ENCODE peak calls at places on chromosomes 6 and 20, in eight cellular contexts. Y is thyroid gland, L is IMR-90, A is mucosa of descending colon, N is left ventricle myocardium inferior, I is cardiac muscle cell, P is fibroblast of lung, R is nephron progenitor cell. H is an unnamed sample.

GRCh38 chr20:23299673-23300050 is 50.9 kb upstream of the NXT1 start:
- DNase-seq in Y (no peak), L (no peak), A (no peak), N (no peak), I (no peak), P (no peak), R (no peak), H (no peak)

GRCh38 chr20:50153153-50153499 is 397 bp downstream of the PEDS1 start:
- DNase-seq in Y (no peak), L (no peak), A (no peak), N (no peak), I (no peak), P (no peak), R (no peak), H (no peak)

GRCh38 chr6:45109551-45109950 is 218.6 kb upstream of the RUNX2 start:
- DNase-seq in Y (no peak), L (no peak), A (no peak), N (no peak), I (no peak), P (no peak), R (no peak), H (no peak)

GRCh38 chr20:53202781-53203180 is 230.6 kb downstream of the TSHZ2 start:
- DNase-seq in Y (no peak), L (no peak), A (no peak), N (no peak), I (no peak), P (peak; percentile 61), R (no peak), H (no peak)

GRCh38 chr20:47704746-47705496 is 80.4 kb downstream of the SULF2 start:
- DNase-seq in Y (no peak), L (no peak), A (no peak), N (peak; percentile 39), I (no peak), P (peak; percentile 61), R (no peak), H (no peak)

GRCh38 chr6:13191461-13191860 is 136.9 kb downstream of the TBC1D7 start:
- DNase-seq in Y (no peak), L (no peak), A (no peak), N (no peak), I (no peak), P (no peak), R (no peak), H (no peak)

GRCh38 chr20:62367136-62367482 is at the start of gene LAMA5:
- DNase-seq in Y (peak; percentile 75), L (no peak), A (no peak), N (peak; percentile 72), I (peak; percentile 87), P (peak; percentile 35), R (peak; percentile 82), H (peak; percentile 62)

GRCh38 chr6:56091159-56091869 is 156.1 kb downstream of the COL21A1 start:
- DNase-seq in Y (no peak), L (peak; percentile 85), A (no peak), N (no peak), I (peak; percentile 10), P (peak; percentile 96), R (no peak), H (no peak)

GRCh38 chr6:32195652-32195901 is 3.1 kb upstream of the GPSM3 start:
- DNase-seq in Y (peak; percentile 100), L (peak; percentile 99), A (peak; percentile 100), N (peak; percentile 100), I (peak; percentile 100), P (peak; percentile 100), R (peak; percentile 100), H (peak; percentile 100)

GRCh38 chr6:32194825-32195651 is 2.6 kb upstream of the GPSM3 start:
- DNase-seq in Y (no peak), L (peak; percentile 62), A (no peak), N (no peak), I (peak; percentile 38), P (peak; percentile 45), R (no peak), H (peak; percentile 74)

GRCh38 chr6:32194388-32194787 is 1.9 kb upstream of the GPSM3 start:
- DNase-seq in Y (no peak), L (no peak), A (no peak), N (no peak), I (no peak), P (no peak), R (no peak), H (no peak)

GRCh38 chr6:32196682-32197616 is 4.5 kb upstream of the GPSM3 start:
- DNase-seq in Y (no peak), L (peak; percentile 12), A (peak; percentile 70), N (peak; percentile 55), I (no peak), P (peak; percentile 19), R (no peak), H (peak; percentile 74)

GRCh38 chr6:32195902-32196681 is 3.6 kb upstream of the GPSM3 start:
- DNase-seq in Y (peak; percentile 83), L (peak; percentile 88), A (peak; percentile 95), N (peak; percentile 92), I (peak; percentile 76), P (peak; percentile 91), R (peak; percentile 80), H (peak; percentile 97)
- TF ChIP-seq CTCF in Y (no peak), L (no peak), A (no peak), N (no peak), I (no peak), P (no peak), R (no peak), H (no peak)

GRCh38 chr20:36507746-36508145 is 33.6 kb upstream of the MYL9 start:
- DNase-seq in Y (no peak), L (no peak), A (no peak), N (no peak), I (no peak), P (no peak), R (no peak), H (no peak)

GRCh38 chr20:36501367-36502006 is 39.8 kb upstream of the MYL9 start:
- DNase-seq in Y (no peak), L (no peak), A (no peak), N (no peak), I (no peak), P (no peak), R (no peak), H (no peak)

GRCh38 chr20:36504295-36504694 is 37.0 kb upstream of the MYL9 start:
- DNase-seq in Y (no peak), L (no peak), A (no peak), N (no peak), I (no peak), P (no peak), R (no peak), H (no peak)

DNA sequence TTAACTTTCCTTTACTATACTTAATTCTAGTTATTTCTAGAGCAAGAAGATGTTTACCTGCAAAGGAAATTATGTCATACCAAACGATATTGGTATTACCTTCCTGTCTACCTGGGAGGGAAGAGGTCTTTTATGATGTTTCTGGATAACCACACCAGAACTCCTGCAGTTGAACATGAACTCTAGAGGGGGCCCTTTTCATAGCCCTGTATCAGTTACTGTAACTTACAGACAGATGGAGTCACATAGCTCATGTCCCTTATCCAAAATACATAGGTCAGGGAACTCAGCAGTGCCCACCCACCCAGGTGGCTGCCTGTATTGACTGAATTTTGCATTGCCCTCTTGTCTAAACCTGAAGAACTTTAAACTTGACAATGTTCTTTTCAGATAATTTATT is 35.1 kb upstream of the MYL9 start:
- DNase-seq in Y (no peak), L (no peak), A (no peak), N (no peak), I (peak; percentile 39), P (no peak), R (no peak), H (no peak)
- TF ChIP-seq CTCF in Y (no peak), L (peak; percentile 38), A (no peak), N (peak; percentile 39), I (peak; percentile 41), P (peak; percentile 27), R (no peak), H (peak; percentile 43)

GRCh38 chr6:34970962-34971361 is 81.9 kb downstream of the ANKS1A start:
- DNase-seq in Y (no peak), L (peak; percentile 85), A (no peak), N (no peak), I (no peak), P (peak; percentile 37), R (no peak), H (no peak)

GRCh38 chr6:34970487-34970886 is 81.4 kb downstream of the ANKS1A start:
- DNase-seq in Y (no peak), L (peak; percentile 46), A (no peak), N (no peak), I (no peak), P (no peak), R (no peak), H (no peak)

GRCh38 chr6:34969662-34970265 is 80.7 kb downstream of the ANKS1A start:
- DNase-seq in Y (no peak), L (peak; percentile 70), A (no peak), N (no peak), I (no peak), P (peak; percentile 29), R (no peak), H (no peak)

GRCh38 chr6:34974249-34974642 is 85.2 kb downstream of the ANKS1A start:
- DNase-seq in Y (no peak), L (no peak), A (no peak), N (no peak), I (no peak), P (no peak), R (no peak), H (no peak)

GRCh38 chr6:34973547-34974248 is 84.6 kb downstream of the ANKS1A start:
- DNase-seq in Y (no peak), L (no peak), A (no peak), N (no peak), I (no peak), P (no peak), R (no peak), H (no peak)
- TF ChIP-seq CTCF in Y (no peak), L (no peak), A (no peak), N (peak; percentile 47), I (peak; percentile 41), P (no peak), R (no peak), H (peak; percentile 62)

GRCh38 chr20:46089076-46089337 is 755 bp downstream of the NCOA5 start:
- DNase-seq in Y (no peak), L (peak; percentile 12), A (no peak), N (no peak), I (peak; percentile 74), P (peak; percentile 38), R (peak; percentile 49), H (no peak)

GRCh38 chr20:46090095-46090388 is 280 bp upstream of the NCOA5 start:
- DNase-seq in Y (no peak), L (no peak), A (no peak), N (no peak), I (peak; percentile 12), P (no peak), R (no peak), H (no peak)

GRCh38 chr20:46088409-46089075 is 1.2 kb downstream of the NCOA5 start:
- DNase-seq in Y (peak; percentile 37), L (peak; percentile 8), A (no peak), N (no peak), I (no peak), P (peak; percentile 33), R (no peak), H (no peak)

GRCh38 chr20:46089338-46090094 is at the start of gene NCOA5:
- DNase-seq in Y (peak; percentile 96), L (peak; percentile 95), A (peak; percentile 97), N (peak; percentile 97), I (peak; percentile 98), P (peak; percentile 99), R (peak; percentile 95), H (peak; percentile 96)

GRCh38 chr20:46093531-46093930 is 3.8 kb upstream of the NCOA5 start:
- DNase-seq in Y (no peak), L (no peak), A (no peak), N (no peak), I (no peak), P (peak; percentile 17), R (no peak), H (no peak)
- TF ChIP-seq CTCF in Y (no peak), L (no peak), A (no peak), N (no peak), I (no peak), P (no peak), R (no peak), H (no peak)

GRCh38 chr6:10809098-10809497 is 29.2 kb downstream of the MAK start:
- DNase-seq in Y (no peak), L (no peak), A (no peak), N (no peak), I (no peak), P (no peak), R (no peak), H (no peak)
- TF ChIP-seq CTCF in Y (no peak), L (no peak), A (no peak), N (no peak), I (no peak), P (no peak), R (no peak), H (no peak)

H was measured in WERI-Rb-1.